ENCODE peak calls at places on chromosomes 12 and 14, in eight cellular contexts. One of them, this sample, is unnamed.

GRCh38 chr12:52191841-52192791 is at the start of gene KRT80:
- DNase-seq in adrenal gland: peak; percentile 95
- DNase-seq in GM23338: no peak
- DNase-seq in pancreas: peak; percentile 93
- DNase-seq in AG04450: peak; percentile 95
- DNase-seq in neuronal stem cell: no peak
- DNase-seq in CD8-positive, alpha-beta T cell: no peak
- DNase-seq in trophoblast cell: peak; percentile 42
- DNase-seq in this sample: peak; percentile 12

GRCh38 chr14:77882098-77882497 is 82.2 kb downstream of the ADCK1 start:
- DNase-seq in neuronal stem cell: no peak
- DNase-seq in GM23338: no peak
- DNase-seq in trophoblast cell: no peak
- DNase-seq in pancreas: peak; percentile 33
- DNase-seq in AG04450: no peak
- DNase-seq in adrenal gland: peak; percentile 33
- DNase-seq in CD8-positive, alpha-beta T cell: no peak
- DNase-seq in this sample: no peak

GRCh38 chr14:38553586-38553985 is 297.7 kb upstream of the CLEC14A start:
- DNase-seq in pancreas: no peak
- DNase-seq in AG04450: peak; percentile 59
- DNase-seq in CD8-positive, alpha-beta T cell: no peak
- DNase-seq in trophoblast cell: no peak
- DNase-seq in adrenal gland: no peak
- DNase-seq in neuronal stem cell: no peak
- DNase-seq in GM23338: no peak
- DNase-seq in this sample: no peak

GRCh38 chr12:99380701-99381100 is 266.9 kb upstream of the GARIN6 start:
- DNase-seq in pancreas: no peak
- DNase-seq in neuronal stem cell: no peak
- DNase-seq in adrenal gland: no peak
- DNase-seq in GM23338: no peak
- DNase-seq in CD8-positive, alpha-beta T cell: no peak
- DNase-seq in AG04450: no peak
- DNase-seq in trophoblast cell: no peak
- DNase-seq in this sample: no peak

GRCh38 chr12:93597608-93598007 is 25.1 kb downstream of the SOCS2 start:
- DNase-seq in neuronal stem cell: no peak
- DNase-seq in CD8-positive, alpha-beta T cell: no peak
- DNase-seq in adrenal gland: no peak
- DNase-seq in AG04450: no peak
- DNase-seq in trophoblast cell: no peak
- DNase-seq in GM23338: no peak
- DNase-seq in pancreas: no peak
- DNase-seq in this sample: no peak

GRCh38 chr12:40058721-40059190 is 47.1 kb downstream of the SLC2A13 start:
- DNase-seq in trophoblast cell: peak; percentile 8
- DNase-seq in adrenal gland: no peak
- DNase-seq in GM23338: no peak
- DNase-seq in CD8-positive, alpha-beta T cell: no peak
- DNase-seq in pancreas: no peak
- DNase-seq in AG04450: no peak
- DNase-seq in neuronal stem cell: no peak
- DNase-seq in this sample: peak; percentile 8

GRCh38 chr14:61174395-61175386 is 106.4 kb downstream of the TMEM30B start:
- DNase-seq in GM23338: no peak
- DNase-seq in AG04450: no peak
- DNase-seq in adrenal gland: no peak
- DNase-seq in CD8-positive, alpha-beta T cell: no peak
- DNase-seq in trophoblast cell: no peak
- DNase-seq in neuronal stem cell: no peak
- DNase-seq in pancreas: no peak
- DNase-seq in this sample: no peak

GRCh38 chr14:33862261-33862802 is 88.5 kb downstream of the EGLN3 start:
- DNase-seq in trophoblast cell: no peak
- DNase-seq in GM23338: no peak
- DNase-seq in CD8-positive, alpha-beta T cell: no peak
- DNase-seq in adrenal gland: no peak
- DNase-seq in AG04450: no peak
- DNase-seq in pancreas: no peak
- DNase-seq in neuronal stem cell: no peak
- DNase-seq in this sample: no peak

GRCh38 chr12:26117321-26117720 is 7.5 kb downstream of the BHLHE41 start:
- DNase-seq in trophoblast cell: no peak
- DNase-seq in pancreas: no peak
- DNase-seq in CD8-positive, alpha-beta T cell: no peak
- DNase-seq in GM23338: no peak
- DNase-seq in AG04450: no peak
- DNase-seq in adrenal gland: no peak
- DNase-seq in neuronal stem cell: no peak
- DNase-seq in this sample: no peak

GRCh38 chr14:94601961-94602391 is 10.2 kb upstream of the SERPINA3 start:
- DNase-seq in pancreas: peak; percentile 59
- DNase-seq in AG04450: peak; percentile 78
- DNase-seq in GM23338: no peak
- DNase-seq in adrenal gland: peak; percentile 74
- DNase-seq in CD8-positive, alpha-beta T cell: no peak
- DNase-seq in trophoblast cell: no peak
- DNase-seq in neuronal stem cell: no peak
- DNase-seq in this sample: peak; percentile 20

GRCh38 chr12:45326358-45326971 is 110.6 kb downstream of the ANO6 start:
- DNase-seq in GM23338: no peak
- DNase-seq in trophoblast cell: no peak
- DNase-seq in neuronal stem cell: no peak
- DNase-seq in pancreas: no peak
- DNase-seq in adrenal gland: no peak
- DNase-seq in AG04450: no peak
- DNase-seq in CD8-positive, alpha-beta T cell: no peak
- DNase-seq in this sample: no peak

GRCh38 chr12:3743803-3744202 is 9.1 kb downstream of the CRACR2A start:
- DNase-seq in neuronal stem cell: no peak
- DNase-seq in trophoblast cell: no peak
- DNase-seq in pancreas: no peak
- DNase-seq in adrenal gland: no peak
- DNase-seq in GM23338: no peak
- DNase-seq in AG04450: no peak
- DNase-seq in CD8-positive, alpha-beta T cell: no peak
- DNase-seq in this sample: no peak

GRCh38 chr12:22234561-22234960 is 99.9 kb downstream of the ST8SIA1 start:
- DNase-seq in AG04450: no peak
- DNase-seq in pancreas: no peak
- DNase-seq in CD8-positive, alpha-beta T cell: no peak
- DNase-seq in GM23338: no peak
- DNase-seq in adrenal gland: no peak
- DNase-seq in trophoblast cell: no peak
- DNase-seq in neuronal stem cell: no peak
- DNase-seq in this sample: no peak

GRCh38 chr14:22699801-22700564 is 55.8 kb upstream of the OR6J1 start:
- DNase-seq in GM23338: no peak
- DNase-seq in pancreas: no peak
- DNase-seq in CD8-positive, alpha-beta T cell: no peak
- DNase-seq in AG04450: no peak
- DNase-seq in trophoblast cell: peak; percentile 9
- DNase-seq in adrenal gland: no peak
- DNase-seq in neuronal stem cell: no peak
- DNase-seq in this sample: no peak

GRCh38 chr12:25801621-25802243 is 156.8 kb upstream of the RASSF8 start:
- DNase-seq in neuronal stem cell: no peak
- DNase-seq in adrenal gland: no peak
- DNase-seq in GM23338: no peak
- DNase-seq in trophoblast cell: no peak
- DNase-seq in CD8-positive, alpha-beta T cell: no peak
- DNase-seq in pancreas: no peak
- DNase-seq in AG04450: no peak
- DNase-seq in this sample: no peak

GRCh38 chr12:12007713-12008231 is 63.0 kb upstream of the BCL2L14 start:
- DNase-seq in GM23338: no peak
- DNase-seq in neuronal stem cell: no peak
- DNase-seq in pancreas: no peak
- DNase-seq in CD8-positive, alpha-beta T cell: no peak
- DNase-seq in AG04450: no peak
- DNase-seq in trophoblast cell: no peak
- DNase-seq in adrenal gland: no peak
- DNase-seq in this sample: no peak

GRCh38 chr14:48616941-48617340 is 941.5 kb upstream of the MDGA2 start:
- DNase-seq in GM23338: no peak
- DNase-seq in pancreas: no peak
- DNase-seq in CD8-positive, alpha-beta T cell: no peak
- DNase-seq in adrenal gland: no peak
- DNase-seq in trophoblast cell: no peak
- DNase-seq in neuronal stem cell: peak; percentile 2
- DNase-seq in AG04450: no peak
- DNase-seq in this sample: no peak

GRCh38 chr14:103854822-103855733 is 7.7 kb upstream of the PPP1R13B start:
- DNase-seq in adrenal gland: no peak
- DNase-seq in AG04450: no peak
- DNase-seq in GM23338: peak; percentile 72
- DNase-seq in CD8-positive, alpha-beta T cell: no peak
- DNase-seq in neuronal stem cell: no peak
- DNase-seq in pancreas: peak; percentile 76
- DNase-seq in trophoblast cell: peak; percentile 4
- DNase-seq in this sample: no peak

GRCh38 chr12:53231859-53232640 is at the start of gene RARG:
- DNase-seq in GM23338: peak; percentile 77
- DNase-seq in pancreas: peak; percentile 54
- DNase-seq in neuronal stem cell: no peak
- DNase-seq in CD8-positive, alpha-beta T cell: no peak
- DNase-seq in adrenal gland: peak; percentile 70
- DNase-seq in trophoblast cell: peak; percentile 49
- DNase-seq in AG04450: no peak
- DNase-seq in this sample: peak; percentile 33

GRCh38 chr12:114895822-114896221 is 211.8 kb upstream of the TBX3 start:
- DNase-seq in GM23338: no peak
- DNase-seq in adrenal gland: no peak
- DNase-seq in pancreas: no peak
- DNase-seq in neuronal stem cell: no peak
- DNase-seq in trophoblast cell: no peak
- DNase-seq in AG04450: no peak
- DNase-seq in CD8-positive, alpha-beta T cell: no peak
- DNase-seq in this sample: no peak

GRCh38 chr14:99246536-99247083 is 25.4 kb downstream of the BCL11B start:
- DNase-seq in trophoblast cell: no peak
- DNase-seq in CD8-positive, alpha-beta T cell: no peak
- DNase-seq in pancreas: no peak
- DNase-seq in adrenal gland: no peak
- DNase-seq in AG04450: no peak
- DNase-seq in neuronal stem cell: no peak
- DNase-seq in GM23338: peak; percentile 73
- DNase-seq in this sample: no peak

GRCh38 chr12:32098112-32098511 is 8.5 kb upstream of the BICD1 start:
- DNase-seq in neuronal stem cell: no peak
- DNase-seq in GM23338: no peak
- DNase-seq in trophoblast cell: no peak
- DNase-seq in AG04450: no peak
- DNase-seq in pancreas: no peak
- DNase-seq in CD8-positive, alpha-beta T cell: no peak
- DNase-seq in adrenal gland: no peak
- DNase-seq in this sample: no peak

GRCh38 chr12:105235299-105235746 is 651 bp downstream of the APPL2 start:
- DNase-seq in CD8-positive, alpha-beta T cell: no peak
- DNase-seq in trophoblast cell: no peak
- DNase-seq in neuronal stem cell: no peak
- DNase-seq in adrenal gland: no peak
- DNase-seq in pancreas: no peak
- DNase-seq in AG04450: no peak
- DNase-seq in GM23338: no peak
- DNase-seq in this sample: no peak

GRCh38 chr14:105430535-105430934 is 10.9 kb downstream of the MTA1 start:
- DNase-seq in neuronal stem cell: no peak
- DNase-seq in AG04450: no peak
- DNase-seq in trophoblast cell: no peak
- DNase-seq in GM23338: no peak
- DNase-seq in adrenal gland: peak; percentile 63
- DNase-seq in pancreas: peak; percentile 56
- DNase-seq in CD8-positive, alpha-beta T cell: no peak
- DNase-seq in this sample: no peak
- H3K27ac ChIP-seq in neuronal stem cell: no peak overlapping the region
- H3K27ac ChIP-seq in AG04450: no peak overlapping the region
- H3K27ac ChIP-seq in trophoblast cell: no peak overlapping the region
- H3K27ac ChIP-seq in GM23338: no peak overlapping the region
- H3K27ac ChIP-seq in adrenal gland: peak overlapping the region; percentile 11
- H3K27ac ChIP-seq in pancreas: no peak overlapping the region
- H3K27ac ChIP-seq in CD8-positive, alpha-beta T cell: no peak overlapping the region
- H3K27ac ChIP-seq in this sample: no peak overlapping the region

GRCh38 chr14:69088523-69089445 is 64.1 kb downstream of the DCAF5 start:
- DNase-seq in pancreas: no peak
- DNase-seq in neuronal stem cell: no peak
- DNase-seq in GM23338: no peak
- DNase-seq in trophoblast cell: peak; percentile 93
- DNase-seq in adrenal gland: no peak
- DNase-seq in CD8-positive, alpha-beta T cell: no peak
- DNase-seq in AG04450: no peak
- DNase-seq in this sample: no peak
- H3K27ac ChIP-seq in pancreas: no peak overlapping the region
- H3K27ac ChIP-seq in neuronal stem cell: no peak overlapping the region
- H3K27ac ChIP-seq in GM23338: no peak overlapping the region
- H3K27ac ChIP-seq in trophoblast cell: peak overlapping the region; percentile 82
- H3K27ac ChIP-seq in adrenal gland: no peak overlapping the region
- H3K27ac ChIP-seq in CD8-positive, alpha-beta T cell: no peak overlapping the region
- H3K27ac ChIP-seq in AG04450: no peak overlapping the region
- H3K27ac ChIP-seq in this sample: no peak overlapping the region

DNA sequence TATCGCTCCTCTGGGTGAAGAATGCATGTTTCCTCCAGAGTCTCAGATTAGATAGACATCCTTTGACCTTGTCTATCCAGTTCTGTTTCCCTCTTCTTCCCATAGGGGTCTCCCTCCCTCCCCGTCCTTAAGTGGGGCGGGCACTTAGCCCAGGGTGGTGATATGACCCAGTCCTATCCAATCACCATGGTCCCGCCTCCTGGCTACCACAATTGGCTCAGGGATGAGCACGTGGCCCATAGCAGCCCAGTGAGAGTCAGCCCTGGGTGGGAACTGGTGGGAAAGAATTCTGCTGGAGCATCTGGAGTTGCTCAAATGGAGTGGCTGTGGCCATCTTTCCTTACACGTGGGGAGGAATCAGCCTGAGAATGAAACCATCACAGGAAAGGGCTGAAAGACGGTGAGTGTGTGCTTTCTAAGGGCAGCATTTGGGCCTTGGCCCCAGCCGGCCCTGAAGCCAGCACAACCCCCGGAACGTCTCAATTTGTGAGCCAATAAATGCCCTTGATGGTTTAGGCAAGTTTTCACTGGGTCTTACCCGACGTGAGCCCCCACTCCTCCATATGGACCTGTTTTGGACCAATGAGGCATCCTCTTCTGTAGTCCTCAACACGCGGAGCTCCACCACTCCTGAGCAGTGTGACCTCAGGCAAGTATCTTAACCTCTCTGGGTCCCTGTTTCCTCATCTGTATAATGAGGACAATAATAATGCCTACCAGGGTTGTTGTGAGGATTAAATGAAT is 14.3 kb upstream of the MLXIP start:
- DNase-seq in CD8-positive, alpha-beta T cell: no peak
- DNase-seq in pancreas: peak; percentile 97
- DNase-seq in trophoblast cell: peak; percentile 91
- DNase-seq in AG04450: no peak
- DNase-seq in GM23338: peak; percentile 97
- DNase-seq in adrenal gland: peak; percentile 66
- DNase-seq in neuronal stem cell: peak; percentile 65
- DNase-seq in this sample: peak; percentile 69
- H3K27ac ChIP-seq in CD8-positive, alpha-beta T cell: no peak overlapping the region
- H3K27ac ChIP-seq in pancreas: peak overlapping the region; percentile 83
- H3K27ac ChIP-seq in trophoblast cell: peak overlapping the region; percentile 94
- H3K27ac ChIP-seq in AG04450: peak overlapping the region; percentile 79
- H3K27ac ChIP-seq in GM23338: no peak overlapping the region
- H3K27ac ChIP-seq in adrenal gland: peak overlapping the region; percentile 78
- H3K27ac ChIP-seq in neuronal stem cell: no peak overlapping the region
- H3K27ac ChIP-seq in this sample: peak overlapping the region; percentile 61

GRCh38 chr12:62866451-62867082 is 68.4 kb downstream of the PPM1H start:
- DNase-seq in CD8-positive, alpha-beta T cell: no peak
- DNase-seq in trophoblast cell: peak; percentile 79
- DNase-seq in GM23338: peak; percentile 72
- DNase-seq in adrenal gland: no peak
- DNase-seq in neuronal stem cell: no peak
- DNase-seq in AG04450: peak; percentile 60
- DNase-seq in pancreas: no peak
- DNase-seq in this sample: no peak
- H3K27ac ChIP-seq in CD8-positive, alpha-beta T cell: no peak overlapping the region
- H3K27ac ChIP-seq in trophoblast cell: peak overlapping the region; percentile 22
- H3K27ac ChIP-seq in GM23338: no peak overlapping the region
- H3K27ac ChIP-seq in adrenal gland: no peak overlapping the region
- H3K27ac ChIP-seq in neuronal stem cell: no peak overlapping the region
- H3K27ac ChIP-seq in AG04450: peak overlapping the region; percentile 74
- H3K27ac ChIP-seq in pancreas: no peak overlapping the region
- H3K27ac ChIP-seq in this sample: peak overlapping the region; percentile 24

This sample was measured in caudate nucleus.